ENCODE peak calls at places on chromosomes 4 and X, in four cellular contexts. P is mesendoderm, A is H9, N is H1. F is an unnamed sample.

GRCh38 chr4:129545599-129546278 is 449.8 kb downstream of the C4orf33 start:
- DNase-seq in N (no peak), A (no peak), P (no peak), F (no peak)

GRCh38 chr4:61070269-61070668 is 129.9 kb upstream of the ADGRL3 start:
- DNase-seq in N (no peak), P (no peak), A (no peak), F (no peak)

GRCh38 chrX:131388293-131388692 is 99.2 kb upstream of the IGSF1 start:
- DNase-seq in P (no peak), A (no peak), N (no peak), F (no peak)

GRCh38 chrX:73765776-73766465 is 202.9 kb downstream of the CHIC1 start:
- DNase-seq in N (no peak), P (no peak), A (no peak), F (no peak)

GRCh38 chr4:188015025-188015778 is 19.6 kb downstream of the ZFP42 start:
- DNase-seq in A (no peak), P (peak; percentile 83), N (no peak), F (no peak)

GRCh38 chrX:41200785-41201184 is 115.5 kb downstream of the USP9X start:
- DNase-seq in N (no peak), P (no peak), A (no peak), F (no peak)

GRCh38 chr4:119139822-119140252 is 4.2 kb downstream of the MYOZ2 start:
- DNase-seq in P (no peak), A (no peak), N (no peak), F (no peak)

GRCh38 chrX:108312938-108313337 is 125.3 kb downstream of the COL4A6 start:
- DNase-seq in A (peak; percentile 73), N (peak; percentile 43), P (peak; percentile 91), F (peak; percentile 63)

GRCh38 chrX:86171366-86171765 is 23.1 kb downstream of the DACH2 start:
- DNase-seq in A (peak; percentile 45), N (peak; percentile 44), P (peak; percentile 78), F (peak; percentile 64)

GRCh38 chrX:51420610-51421009 is 75.8 kb downstream of the NUDT11 start:
- DNase-seq in A (no peak), N (no peak), P (peak; percentile 47), F (peak; percentile 45)

GRCh38 chr4:6337331-6337935 is 67.8 kb downstream of the WFS1 start:
- DNase-seq in P (peak; percentile 44), N (no peak), A (no peak), F (no peak)

GRCh38 chr4:144647095-144647959 is 1.4 kb downstream of the HHIP start:
- DNase-seq in N (peak; percentile 54), P (peak; percentile 48), A (peak; percentile 32), F (peak; percentile 51)

GRCh38 chr4:3531306-3531886 is 826 bp downstream of the LRPAP1 start:
- DNase-seq in P (peak; percentile 23), A (peak; percentile 20), N (no peak), F (no peak)

GRCh38 chrX:136047969-136048368 is 62.7 kb downstream of the SLC9A6 start:
- DNase-seq in N (no peak), A (no peak), P (no peak), F (peak; percentile 55)

GRCh38 chrX:23008431-23009099 is 8.8 kb downstream of the DDX53 start:
- DNase-seq in A (no peak), N (no peak), P (peak; percentile 50), F (peak; percentile 39)

DNA sequence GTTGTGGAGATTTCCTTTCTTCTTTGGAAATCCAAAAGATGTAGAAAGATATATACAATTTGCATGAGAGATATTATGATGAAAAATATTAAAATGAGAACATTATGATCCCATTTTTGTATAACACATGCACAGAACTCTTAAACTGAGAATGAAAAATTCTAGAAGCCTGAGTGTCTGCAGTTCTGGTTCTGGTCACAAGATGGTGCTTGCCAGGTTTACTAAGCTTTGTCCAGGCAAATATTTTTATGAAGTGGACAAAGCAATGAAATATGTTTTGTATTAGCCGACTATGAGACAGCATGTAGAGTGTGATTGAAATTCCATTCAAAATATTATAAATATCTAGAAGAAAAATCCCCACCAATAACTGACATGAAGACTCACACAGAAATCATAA is 2.2 kb downstream of the PWWP3B start:
- DNase-seq in P (peak; percentile 0), N (no peak), A (no peak), F (no peak)
- H3K56ac ChIP-seq in P (no peak overlapping the region), N (no peak overlapping the region), A (no peak overlapping the region), F (no peak overlapping the region)

GRCh38 chr4:56757270-56757746 is 64.2 kb downstream of the SPINK2 start:
- DNase-seq in N (no peak), A (no peak), P (peak; percentile 68), F (peak; percentile 75)
- H2BK120ac ChIP-seq in N (no peak overlapping the region), A (no peak overlapping the region), P (no peak overlapping the region), F (peak overlapping the region; percentile 91)

GRCh38 chrX:39643533-39643932 is 454.2 kb downstream of the BCOR start:
- DNase-seq in P (no peak), N (no peak), A (no peak), F (no peak)
- H3K56ac ChIP-seq in P (no peak overlapping the region), N (no peak overlapping the region), A (no peak overlapping the region), F (no peak overlapping the region)

GRCh38 chr4:52995341-52996030 is 133.4 kb downstream of the RASL11B start:
- DNase-seq in N (no peak), P (no peak), A (no peak), F (peak; percentile 29)

GRCh38 chr4:52993771-52994170 is 131.7 kb downstream of the RASL11B start:
- DNase-seq in P (no peak), N (no peak), A (no peak), F (no peak)

GRCh38 chr4:52997132-52997416 is 135.0 kb downstream of the RASL11B start:
- DNase-seq in N (no peak), A (no peak), P (no peak), F (no peak)

GRCh38 chr4:52998413-52998812 is 136.3 kb downstream of the RASL11B start:
- DNase-seq in A (no peak), N (no peak), P (no peak), F (no peak)

DNA sequence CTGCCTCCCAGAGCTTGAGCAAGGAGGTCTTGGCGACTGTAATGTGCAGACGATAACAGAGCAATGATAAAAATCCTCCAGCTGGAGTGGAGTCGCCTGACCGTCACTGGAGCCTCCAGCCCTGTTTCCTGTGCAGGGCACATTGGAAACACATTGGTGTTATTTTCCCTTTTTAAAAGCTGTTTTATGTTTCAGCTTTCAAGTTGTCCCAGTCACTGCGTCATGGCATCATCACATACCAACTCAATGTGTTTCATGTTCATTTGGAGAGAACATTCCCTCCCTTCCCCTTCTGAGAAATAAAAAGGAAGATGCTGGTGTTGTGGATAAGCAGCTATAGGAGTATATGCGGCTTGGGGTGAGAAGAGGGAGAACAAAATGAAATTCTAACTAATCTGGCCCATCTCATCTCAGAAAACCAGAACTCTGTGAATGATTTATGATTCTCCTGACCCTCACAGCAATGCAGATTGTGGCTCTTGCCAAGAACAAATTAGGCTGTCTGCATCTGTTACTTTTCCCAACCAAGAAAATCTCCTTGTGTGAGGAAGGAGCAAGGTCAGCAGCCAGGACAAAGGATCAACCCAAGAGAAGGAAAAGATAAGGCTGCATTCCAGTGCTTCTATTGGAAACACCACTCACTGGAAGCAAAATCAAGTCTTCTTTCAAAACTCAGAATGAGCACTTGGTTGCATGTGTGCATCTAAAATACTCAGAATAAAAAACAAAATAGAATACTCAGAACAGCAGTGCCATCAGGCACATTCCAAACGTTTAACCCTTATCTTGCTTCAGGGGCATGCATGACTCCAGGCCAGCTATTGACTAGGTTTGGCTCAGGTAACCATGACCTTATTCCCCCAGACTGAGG is 134.4 kb downstream of the RASL11B start:
- DNase-seq in A (no peak), P (no peak), N (no peak), F (peak; percentile 67)
- H2BK120ac ChIP-seq in A (no peak overlapping the region), P (no peak overlapping the region), N (no peak overlapping the region), F (no peak overlapping the region)

DNA sequence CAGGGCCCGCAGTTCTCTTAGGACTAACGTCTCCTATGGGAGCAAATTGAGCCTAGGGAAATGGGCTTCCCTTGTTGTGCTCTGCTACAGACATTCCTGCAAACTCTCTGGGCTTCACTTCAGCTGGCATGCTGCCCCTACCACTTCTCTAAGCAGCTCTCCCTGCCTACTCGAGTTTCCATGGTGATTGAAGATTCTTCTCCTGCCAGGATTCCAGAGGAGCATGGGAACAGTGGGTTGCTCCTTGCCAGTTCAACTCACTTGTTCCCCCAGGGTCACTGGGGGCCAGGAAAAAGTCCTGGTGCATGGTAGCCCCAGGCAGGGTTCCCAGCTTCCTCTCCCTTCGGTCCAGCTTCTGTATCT is 21.1 kb upstream of the WDR17 start:
- DNase-seq in A (no peak), P (no peak), N (no peak), F (peak; percentile 8)
- H3K56ac ChIP-seq in A (no peak overlapping the region), P (no peak overlapping the region), N (no peak overlapping the region), F (no peak overlapping the region)

GRCh38 chr4:40564815-40565505 is 64.7 kb downstream of the RBM47 start:
- DNase-seq in N (no peak), A (no peak), P (peak; percentile 86), F (no peak)
- H2BK120ac ChIP-seq in N (no peak overlapping the region), A (no peak overlapping the region), P (no peak overlapping the region), F (peak overlapping the region; percentile 32)

DNA sequence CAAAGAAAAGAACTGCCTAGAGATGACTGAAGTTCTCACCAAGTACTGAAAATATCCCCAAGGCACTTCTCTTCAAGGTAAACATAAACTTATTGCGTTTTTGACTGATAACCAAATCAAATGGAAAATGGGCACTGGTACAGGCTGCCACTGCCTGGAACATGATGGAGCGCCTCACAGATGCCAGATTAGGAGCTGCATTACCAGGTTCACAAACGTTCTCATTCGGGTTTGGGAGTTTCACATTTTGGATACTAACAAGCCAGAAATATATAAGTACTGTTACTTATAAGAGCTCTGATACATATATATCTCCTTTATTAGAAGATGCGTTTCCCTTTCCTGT is 141.2 kb downstream of the CBR4 start:
- DNase-seq in P (no peak), N (no peak), A (no peak), F (no peak)
- H3K56ac ChIP-seq in P (no peak overlapping the region), N (no peak overlapping the region), A (no peak overlapping the region), F (peak overlapping the region; percentile 67)